ENCODE peak calls at places on chromosomes 1 and 21, in eight cellular contexts. K is sigmoid colon, F is HepG2, A is ovary, V is stomach, P is tibial nerve, S is esophagus muscularis mucosa, O is transverse colon. J is an unnamed sample.

GRCh38 chr1:156639601-156640101 is 2.3 kb upstream of the BCAN start:
- DNase-seq in S (no peak), P (no peak), A (no peak), K (no peak), V (no peak), O (no peak), F (no peak), J (no peak)

GRCh38 chr1:61344711-61345110 is 262.4 kb downstream of the NFIA start:
- DNase-seq in V (no peak), S (no peak), K (no peak), O (no peak), F (no peak), P (no peak), A (no peak), J (no peak)

GRCh38 chr1:75373542-75374159 is 237.3 kb downstream of the SLC44A5 start:
- DNase-seq in F (no peak), P (no peak), O (no peak), K (no peak), V (no peak), A (no peak), S (no peak), J (no peak)

GRCh38 chr1:111600886-111601386 is 18.7 kb upstream of the RAP1A start:
- DNase-seq in S (peak; percentile 26), K (no peak), A (no peak), V (no peak), F (no peak), O (no peak), P (no peak), J (no peak)

GRCh38 chr1:241716915-241717651 is 65.0 kb downstream of the WDR64 start:
- DNase-seq in O (no peak), A (no peak), F (no peak), P (no peak), S (no peak), V (no peak), K (no peak), J (no peak)

GRCh38 chr21:45285266-45285931 is 2.3 kb downstream of the POFUT2 start:
- DNase-seq in S (no peak), O (peak; percentile 4), P (peak; percentile 9), A (peak; percentile 9), V (peak; percentile 19), K (no peak), F (no peak), J (no peak)

GRCh38 chr1:64077281-64077940 is 126.0 kb upstream of the UBE2U start:
- DNase-seq in A (no peak), V (no peak), F (no peak), K (peak; percentile 64), S (no peak), O (no peak), P (no peak), J (no peak)

GRCh38 chr1:181592261-181592859 is 109.0 kb downstream of the CACNA1E start:
- DNase-seq in P (no peak), S (no peak), A (no peak), K (no peak), F (no peak), O (no peak), V (no peak), J (no peak)

GRCh38 chr1:201597551-201598230 is 58.8 kb downstream of the NAV1 start:
- DNase-seq in A (no peak), K (peak; percentile 71), O (peak; percentile 87), P (no peak), V (peak; percentile 95), S (no peak), F (no peak), J (peak; percentile 55)

GRCh38 chr1:231958448-231958847 is 331.9 kb downstream of the DISC1 start:
- DNase-seq in O (no peak), P (no peak), V (no peak), S (no peak), K (no peak), A (no peak), F (no peak), J (no peak)

GRCh38 chr1:11648039-11648438 is 6.2 kb downstream of the FBXO2 start:
- DNase-seq in P (peak; percentile 57), V (no peak), S (no peak), K (no peak), O (no peak), A (no peak), F (peak; percentile 61), J (no peak)

GRCh38 chr1:45843474-45843905 is 40.1 kb downstream of the MAST2 start:
- DNase-seq in P (no peak), A (no peak), K (no peak), F (no peak), S (no peak), V (no peak), O (no peak), J (no peak)

GRCh38 chr1:177256153-177256814 is 85.5 kb downstream of the BRINP2 start:
- DNase-seq in A (peak; percentile 44), O (peak; percentile 38), P (no peak), V (peak; percentile 75), F (peak; percentile 44), K (peak; percentile 72), S (no peak), J (peak; percentile 60)

GRCh38 chr1:144551107-144551542 is 41.6 kb upstream of the PPIAL4F start:
- DNase-seq in K (no peak), P (no peak), V (no peak), A (no peak), F (no peak), S (no peak), O (peak; percentile 14), J (no peak)

GRCh38 chr1:41368384-41368783 is 7.2 kb downstream of the FOXO6 start:
- DNase-seq in S (no peak), O (no peak), F (no peak), P (no peak), K (no peak), A (no peak), V (no peak), J (no peak)

DNA sequence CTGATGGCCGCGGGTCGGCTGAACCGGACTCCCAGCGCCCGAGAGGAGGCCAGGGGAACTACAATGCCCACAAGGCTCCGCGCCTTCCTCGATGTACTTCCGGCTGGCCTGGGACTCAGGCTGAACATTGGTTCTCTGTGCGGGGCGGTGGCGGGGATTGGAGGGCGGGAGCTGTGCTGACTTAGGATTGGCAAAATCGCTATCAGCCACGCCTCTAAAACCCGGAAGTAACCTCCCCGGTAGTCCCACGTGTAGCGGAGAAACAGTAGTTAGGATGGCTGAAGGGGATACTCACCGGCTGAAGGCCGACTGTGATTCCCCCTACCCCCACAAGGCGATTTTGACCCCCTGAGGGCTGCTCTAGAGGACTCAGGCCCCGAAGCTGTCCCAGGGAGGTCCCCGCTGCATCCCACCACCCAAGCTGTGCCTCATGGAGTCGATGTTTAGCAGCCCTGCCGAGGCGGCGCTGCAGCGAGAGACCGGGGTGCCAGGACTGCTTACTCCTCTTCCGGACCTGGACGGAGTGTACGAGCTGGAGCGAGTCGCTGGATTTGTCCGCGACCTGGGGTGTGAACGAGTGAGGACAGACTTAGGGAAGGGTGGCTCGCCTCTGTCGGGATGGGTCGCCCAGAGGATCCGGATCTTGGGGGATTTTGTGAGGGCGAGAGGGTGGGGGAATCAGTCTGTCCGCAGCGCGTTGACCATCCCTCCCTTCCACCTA is at the start of gene DPH2:
- DNase-seq in S (peak; percentile 99), A (peak; percentile 96), K (peak; percentile 99), P (peak; percentile 93), O (peak; percentile 97), F (peak; percentile 96), V (peak; percentile 97), J (peak; percentile 98)
- H3K27ac ChIP-seq in S (peak within 1 kb of the TSS; percentile 65), A (no peak within 1 kb of the TSS), K (peak within 1 kb of the TSS; percentile 60), P (peak within 1 kb of the TSS; percentile 52), O (peak within 1 kb of the TSS; percentile 42), F (no peak within 1 kb of the TSS), V (peak within 1 kb of the TSS; percentile 75), J (no peak within 1 kb of the TSS)

GRCh38 chr1:56084242-56084641 is 495.1 kb downstream of the PLPP3 start:
- DNase-seq in S (no peak), F (no peak), K (no peak), A (no peak), V (no peak), P (no peak), O (no peak), J (no peak)
- TF ChIP-seq POLR2A in S (no peak), F (no peak), K (no peak), A (no peak), V (no peak), P (no peak), O (no peak), J (no peak)

GRCh38 chr1:39398278-39399010 is 93.0 kb upstream of the BMP8A start:
- DNase-seq in K (peak; percentile 82), O (peak; percentile 71), V (peak; percentile 59), S (no peak), A (no peak), F (peak; percentile 85), P (peak; percentile 33), J (peak; percentile 52)

GRCh38 chr1:39394598-39394997 is 96.8 kb upstream of the BMP8A start:
- DNase-seq in A (no peak), P (no peak), F (no peak), K (no peak), V (no peak), S (no peak), O (no peak), J (no peak)

GRCh38 chr1:39395357-39395831 is 96.0 kb upstream of the BMP8A start:
- DNase-seq in O (no peak), A (no peak), F (peak; percentile 21), P (no peak), S (no peak), V (no peak), K (no peak), J (no peak)

GRCh38 chr1:39397487-39397886 is 93.9 kb upstream of the BMP8A start:
- DNase-seq in A (no peak), F (no peak), V (no peak), K (no peak), S (no peak), P (no peak), O (no peak), J (no peak)

GRCh38 chr1:39396671-39397070 is 94.8 kb upstream of the BMP8A start:
- DNase-seq in P (no peak), S (no peak), A (no peak), O (no peak), K (no peak), V (no peak), F (no peak), J (no peak)
- H3K27ac ChIP-seq in P (no peak overlapping the region), S (peak overlapping the region; percentile 85), A (no peak overlapping the region), O (no peak overlapping the region), K (peak overlapping the region; percentile 81), V (peak overlapping the region; percentile 89), F (no peak overlapping the region), J (no peak overlapping the region)

GRCh38 chr1:1306661-1307260 is 969 bp downstream of the ACAP3 start:
- DNase-seq in A (no peak), F (peak; percentile 60), V (no peak), K (no peak), O (no peak), S (no peak), P (no peak), J (no peak)

GRCh38 chr1:1307908-1308755 is at the start of the genes ACAP3 and PUSL1:
- DNase-seq in P (peak; percentile 91), V (peak; percentile 89), A (peak; percentile 92), O (peak; percentile 88), S (peak; percentile 96), F (peak; percentile 80), K (peak; percentile 97), J (peak; percentile 89)

GRCh38 chr1:1306070-1306660 is 1.6 kb downstream of the ACAP3 start:
- DNase-seq in K (no peak), P (no peak), V (no peak), O (no peak), A (no peak), F (peak; percentile 60), S (no peak), J (no peak)

GRCh38 chr1:1308756-1309524 is 543 bp downstream of the PUSL1 start:
- DNase-seq in V (no peak), F (no peak), P (no peak), S (no peak), A (peak; percentile 57), O (peak; percentile 57), K (peak; percentile 82), J (no peak)

GRCh38 chr1:1307261-1307907 is 346 bp downstream of the ACAP3 start:
- DNase-seq in F (no peak), K (no peak), V (no peak), A (no peak), S (no peak), P (no peak), O (peak; percentile 54), J (peak; percentile 73)
- TF ChIP-seq POLR2A in F (no peak), K (no peak), V (no peak), A (no peak), S (no peak), P (no peak), O (no peak), J (no peak)